ENCODE peak calls at places on chromosomes 13 and 19, in six cellular contexts. G, U, P, C, R and M are unnamed samples.

GRCh38 chr19:30669329-30670010 is 297.3 kb downstream of the ZNF536 start:
- DNase-seq in G (peak), U (peak), P (peak), C (peak), R (peak), M (peak)

GRCh38 chr19:2043269-2043641 is 7.8 kb downstream of the MKNK2 start:
- DNase-seq in G (no peak), U (peak), P (peak), C (no peak), R (no peak), M (peak)

GRCh38 chr19:57800696-57801095 is 14.0 kb downstream of the ZNF552 start:
- DNase-seq in G (no peak), U (no peak), P (no peak), C (no peak), R (no peak), M (no peak)

GRCh38 chr13:79435549-79435948 is 29.5 kb upstream of the RBM26 start:
- DNase-seq in G (no peak), U (no peak), P (no peak), C (no peak), R (peak), M (no peak)

GRCh38 chr13:83940742-83941141 is 58.5 kb upstream of the SLITRK1 start:
- DNase-seq in G (no peak), U (no peak), P (no peak), C (no peak), R (peak), M (no peak)

GRCh38 chr19:30037835-30038234 is 95.8 kb downstream of the URI1 start:
- DNase-seq in G (no peak), U (no peak), P (no peak), C (no peak), R (no peak), M (no peak)

GRCh38 chr13:109672545-109672944 is 113.8 kb downstream of the IRS2 start:
- DNase-seq in G (no peak), U (no peak), P (no peak), C (no peak), R (no peak), M (no peak)

GRCh38 chr19:8515317-8515716 is 1.4 kb upstream of the ZNF414 start:
- DNase-seq in G (peak), U (no peak), P (no peak), C (no peak), R (peak), M (no peak)

GRCh38 chr13:114057131-114058050 is 75.0 kb downstream of the RASA3 start:
- DNase-seq in G (no peak), U (no peak), P (no peak), C (no peak), R (no peak), M (no peak)

GRCh38 chr13:25966086-25966485 is 85.7 kb downstream of the SHISA2 start:
- DNase-seq in G (no peak), U (no peak), P (no peak), C (no peak), R (no peak), M (no peak)

GRCh38 chr19:18257503-18258470 is 16.5 kb downstream of the IQCN start:
- DNase-seq in G (no peak), U (no peak), P (no peak), C (no peak), R (no peak), M (no peak)